ENCODE peak calls at places on chromosomes 7 and 10, in seven cellular contexts. One of them, this sample, is unnamed.

GRCh38 chr7:117995850-117996650 is 122.8 kb upstream of the CTTNBP2 start:
- DNase-seq in astrocyte of the spinal cord: peak
- DNase-seq in fibroblast of mammary gland: no peak
- DNase-seq in tibial artery: no peak
- DNase-seq in transverse colon: no peak
- DNase-seq in fibroblast of pulmonary artery: no peak
- DNase-seq in SK-N-SH: no peak
- DNase-seq in this sample: peak

GRCh38 chr10:10745281-10745680 is 272.4 kb upstream of the CELF2 start:
- DNase-seq in astrocyte of the spinal cord: peak
- DNase-seq in fibroblast of mammary gland: no peak
- DNase-seq in tibial artery: no peak
- DNase-seq in transverse colon: no peak
- DNase-seq in fibroblast of pulmonary artery: no peak
- DNase-seq in SK-N-SH: no peak
- DNase-seq in this sample: no peak

GRCh38 chr10:77163670-77164348 is 473.8 kb downstream of the KCNMA1 start:
- DNase-seq in astrocyte of the spinal cord: peak
- DNase-seq in fibroblast of mammary gland: peak
- DNase-seq in tibial artery: peak
- DNase-seq in transverse colon: peak
- DNase-seq in fibroblast of pulmonary artery: peak
- DNase-seq in SK-N-SH: peak
- DNase-seq in this sample: peak

GRCh38 chr7:106205621-106206222 is 79.1 kb downstream of the NAMPT start:
- DNase-seq in astrocyte of the spinal cord: peak
- DNase-seq in fibroblast of mammary gland: peak
- DNase-seq in tibial artery: no peak
- DNase-seq in transverse colon: no peak
- DNase-seq in fibroblast of pulmonary artery: peak
- DNase-seq in SK-N-SH: no peak
- DNase-seq in this sample: peak

GRCh38 chr7:69953319-69954067 is 355.2 kb downstream of the AUTS2 start:
- DNase-seq in astrocyte of the spinal cord: no peak
- DNase-seq in fibroblast of mammary gland: no peak
- DNase-seq in tibial artery: no peak
- DNase-seq in transverse colon: no peak
- DNase-seq in fibroblast of pulmonary artery: no peak
- DNase-seq in SK-N-SH: no peak
- DNase-seq in this sample: no peak

GRCh38 chr7:113283861-113284260 is 165.5 kb upstream of the SMIM30 start:
- DNase-seq in astrocyte of the spinal cord: peak
- DNase-seq in fibroblast of mammary gland: peak
- DNase-seq in tibial artery: no peak
- DNase-seq in transverse colon: no peak
- DNase-seq in fibroblast of pulmonary artery: peak
- DNase-seq in SK-N-SH: no peak
- DNase-seq in this sample: no peak

GRCh38 chr10:118951218-118951617 is 78.3 kb upstream of the NANOS1 start:
- DNase-seq in astrocyte of the spinal cord: no peak
- DNase-seq in fibroblast of mammary gland: no peak
- DNase-seq in tibial artery: no peak
- DNase-seq in transverse colon: no peak
- DNase-seq in fibroblast of pulmonary artery: no peak
- DNase-seq in SK-N-SH: no peak
- DNase-seq in this sample: no peak

GRCh38 chr7:116310131-116310530 is 99.8 kb downstream of the TES start:
- DNase-seq in astrocyte of the spinal cord: no peak
- DNase-seq in fibroblast of mammary gland: no peak
- DNase-seq in tibial artery: no peak
- DNase-seq in transverse colon: no peak
- DNase-seq in fibroblast of pulmonary artery: no peak
- DNase-seq in SK-N-SH: no peak
- DNase-seq in this sample: no peak

GRCh38 chr7:109864263-109864662 is 1226.7 kb upstream of the LRRN3 start:
- DNase-seq in astrocyte of the spinal cord: no peak
- DNase-seq in fibroblast of mammary gland: no peak
- DNase-seq in tibial artery: no peak
- DNase-seq in transverse colon: no peak
- DNase-seq in fibroblast of pulmonary artery: no peak
- DNase-seq in SK-N-SH: no peak
- DNase-seq in this sample: no peak

GRCh38 chr10:51421853-51422252 is 277.5 kb downstream of the CSTF2T start:
- DNase-seq in astrocyte of the spinal cord: no peak
- DNase-seq in fibroblast of mammary gland: peak
- DNase-seq in tibial artery: no peak
- DNase-seq in transverse colon: no peak
- DNase-seq in fibroblast of pulmonary artery: no peak
- DNase-seq in SK-N-SH: no peak
- DNase-seq in this sample: no peak

GRCh38 chr7:74094224-74095095 is 10.9 kb downstream of the LIMK1 start:
- DNase-seq in astrocyte of the spinal cord: peak
- DNase-seq in fibroblast of mammary gland: peak
- DNase-seq in tibial artery: peak
- DNase-seq in transverse colon: peak
- DNase-seq in fibroblast of pulmonary artery: peak
- DNase-seq in SK-N-SH: peak
- DNase-seq in this sample: peak

GRCh38 chr10:22666287-22667092 is 47.9 kb downstream of the PIP4K2A start:
- DNase-seq in astrocyte of the spinal cord: peak
- DNase-seq in fibroblast of mammary gland: no peak
- DNase-seq in tibial artery: no peak
- DNase-seq in transverse colon: peak
- DNase-seq in fibroblast of pulmonary artery: peak
- DNase-seq in SK-N-SH: no peak
- DNase-seq in this sample: peak

GRCh38 chr7:38833329-38833728 is 75.7 kb downstream of the VPS41 start:
- DNase-seq in astrocyte of the spinal cord: no peak
- DNase-seq in fibroblast of mammary gland: no peak
- DNase-seq in tibial artery: no peak
- DNase-seq in transverse colon: no peak
- DNase-seq in fibroblast of pulmonary artery: no peak
- DNase-seq in SK-N-SH: no peak
- DNase-seq in this sample: peak

GRCh38 chr10:12509016-12509793 is 159.9 kb downstream of the CAMK1D start:
- DNase-seq in astrocyte of the spinal cord: no peak
- DNase-seq in fibroblast of mammary gland: no peak
- DNase-seq in tibial artery: no peak
- DNase-seq in transverse colon: no peak
- DNase-seq in fibroblast of pulmonary artery: no peak
- DNase-seq in SK-N-SH: no peak
- DNase-seq in this sample: no peak

DNA sequence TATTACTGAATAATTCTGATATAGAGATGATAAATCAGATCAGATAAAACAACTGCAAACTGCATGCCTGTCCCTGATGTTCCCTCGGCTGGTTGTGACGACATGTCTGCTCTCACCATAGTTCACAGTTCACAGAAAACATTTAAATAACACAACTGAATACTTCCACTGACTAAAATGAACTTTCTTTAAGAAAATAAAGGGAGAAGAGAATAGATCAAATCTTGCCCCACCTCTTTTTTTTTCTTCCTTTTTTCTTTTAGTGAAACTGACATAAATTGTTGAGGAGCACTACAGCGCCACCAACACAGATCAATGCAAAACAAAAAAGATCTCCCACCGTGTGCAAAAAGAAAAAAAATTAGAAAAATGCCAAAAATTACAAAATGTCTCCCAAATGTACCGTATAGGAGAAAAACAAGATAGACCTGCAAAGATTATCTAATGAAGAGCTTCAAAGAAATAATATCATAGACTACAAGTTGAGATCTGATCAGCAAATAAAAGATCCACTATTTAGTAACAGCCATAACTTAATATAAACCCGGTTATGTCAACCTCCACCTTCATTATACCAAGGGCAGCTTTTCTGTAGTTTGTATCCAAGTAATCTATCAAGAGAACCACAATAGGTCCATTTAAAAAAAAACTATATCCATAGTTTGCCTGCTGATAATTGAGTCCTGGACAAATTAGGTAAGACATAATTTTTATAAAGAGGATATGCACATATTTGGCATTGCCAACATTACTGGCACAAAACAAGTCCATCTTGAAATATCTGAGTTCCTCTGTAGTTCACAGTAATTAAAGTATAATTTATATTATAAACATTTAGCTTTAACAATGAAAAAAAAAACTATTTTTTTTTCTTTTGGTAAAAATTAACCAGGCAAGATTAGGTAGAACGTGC is 30.8 kb upstream of the EPC1 start:
- DNase-seq in astrocyte of the spinal cord: peak
- DNase-seq in fibroblast of mammary gland: peak
- DNase-seq in tibial artery: no peak
- DNase-seq in transverse colon: peak
- DNase-seq in fibroblast of pulmonary artery: peak
- DNase-seq in SK-N-SH: peak
- DNase-seq in this sample: peak
- TF ChIP-seq CTCF in astrocyte of the spinal cord: peak
- TF ChIP-seq CTCF in fibroblast of mammary gland: peak
- TF ChIP-seq CTCF in tibial artery: no peak
- TF ChIP-seq CTCF in transverse colon: no peak
- TF ChIP-seq CTCF in fibroblast of pulmonary artery: peak
- TF ChIP-seq CTCF in SK-N-SH: peak
- TF ChIP-seq CTCF in this sample: peak

DNA sequence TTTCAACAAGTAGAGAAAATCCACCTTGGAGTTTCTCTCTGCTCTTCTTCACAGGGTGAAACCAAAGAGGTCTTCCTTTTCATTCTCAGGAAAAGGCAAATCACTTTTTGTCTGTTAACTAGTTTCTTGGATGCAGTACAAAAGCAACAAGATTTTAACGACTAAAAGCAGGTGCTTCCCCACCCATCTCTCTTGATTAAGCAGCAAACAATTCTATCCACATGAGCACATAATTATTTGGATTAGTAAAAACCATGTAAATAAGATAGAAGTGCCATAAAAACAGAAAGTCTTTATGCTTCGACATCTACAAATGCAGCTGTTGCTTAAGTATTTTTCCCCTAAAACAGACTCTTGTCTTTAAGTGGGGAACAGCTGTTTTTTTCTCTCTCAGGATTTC is 37.4 kb downstream of the USP54 start:
- DNase-seq in astrocyte of the spinal cord: no peak
- DNase-seq in fibroblast of mammary gland: no peak
- DNase-seq in tibial artery: no peak
- DNase-seq in transverse colon: no peak
- DNase-seq in fibroblast of pulmonary artery: no peak
- DNase-seq in SK-N-SH: no peak
- DNase-seq in this sample: no peak
- H3K4me3 ChIP-seq in astrocyte of the spinal cord: no peak
- H3K4me3 ChIP-seq in fibroblast of mammary gland: no peak
- H3K4me3 ChIP-seq in tibial artery: no peak
- H3K4me3 ChIP-seq in transverse colon: no peak
- H3K4me3 ChIP-seq in fibroblast of pulmonary artery: no peak
- H3K4me3 ChIP-seq in SK-N-SH: no peak
- H3K4me3 ChIP-seq in this sample: no peak

GRCh38 chr7:134905375-134905774 is 80.9 kb upstream of the AGBL3 start:
- DNase-seq in astrocyte of the spinal cord: peak
- DNase-seq in fibroblast of mammary gland: peak
- DNase-seq in tibial artery: peak
- DNase-seq in transverse colon: peak
- DNase-seq in fibroblast of pulmonary artery: peak
- DNase-seq in SK-N-SH: no peak
- DNase-seq in this sample: peak
- TF ChIP-seq CTCF in astrocyte of the spinal cord: peak
- TF ChIP-seq CTCF in fibroblast of mammary gland: peak
- TF ChIP-seq CTCF in tibial artery: peak
- TF ChIP-seq CTCF in transverse colon: no peak
- TF ChIP-seq CTCF in fibroblast of pulmonary artery: peak
- TF ChIP-seq CTCF in SK-N-SH: peak
- TF ChIP-seq CTCF in this sample: peak

DNA sequence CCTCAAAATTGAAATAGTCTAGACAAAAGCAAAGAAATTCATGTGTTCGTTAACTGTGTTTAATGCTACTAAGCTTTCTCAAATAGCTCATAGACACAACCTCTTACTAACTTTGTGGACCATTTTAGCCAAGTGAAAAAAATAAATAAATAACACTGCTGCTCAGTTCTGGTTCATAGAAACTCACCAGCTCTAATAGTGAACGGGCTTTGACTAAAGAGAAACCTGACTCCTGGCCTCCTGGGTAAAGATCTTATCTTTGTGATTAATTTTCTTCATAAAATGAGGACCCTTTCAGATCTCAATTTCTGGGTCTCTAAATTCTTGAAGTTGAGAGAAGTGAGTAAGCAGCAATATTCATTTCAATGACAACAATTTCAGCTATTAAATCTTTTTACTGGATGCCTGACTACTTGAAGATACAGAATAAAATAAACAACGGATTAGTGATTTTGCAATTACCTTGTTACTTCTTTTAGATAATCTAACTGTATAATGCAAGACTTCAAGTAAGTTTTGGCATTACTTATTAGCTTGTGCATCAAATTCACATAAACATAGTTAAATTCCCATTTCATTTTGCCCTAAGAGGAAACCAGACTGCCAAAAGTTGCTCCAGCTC is 3.1 kb downstream of the CADPS2 start:
- DNase-seq in astrocyte of the spinal cord: no peak
- DNase-seq in fibroblast of mammary gland: no peak
- DNase-seq in tibial artery: no peak
- DNase-seq in transverse colon: no peak
- DNase-seq in fibroblast of pulmonary artery: no peak
- DNase-seq in SK-N-SH: no peak
- DNase-seq in this sample: peak
- H3K4me3 ChIP-seq in astrocyte of the spinal cord: no peak
- H3K4me3 ChIP-seq in fibroblast of mammary gland: no peak
- H3K4me3 ChIP-seq in tibial artery: no peak
- H3K4me3 ChIP-seq in transverse colon: no peak
- H3K4me3 ChIP-seq in fibroblast of pulmonary artery: no peak
- H3K4me3 ChIP-seq in SK-N-SH: no peak
- H3K4me3 ChIP-seq in this sample: no peak

GRCh38 chr7:77995717-77996116 is 197.1 kb downstream of the PHTF2 start:
- DNase-seq in astrocyte of the spinal cord: no peak
- DNase-seq in fibroblast of mammary gland: no peak
- DNase-seq in tibial artery: no peak
- DNase-seq in transverse colon: no peak
- DNase-seq in fibroblast of pulmonary artery: no peak
- DNase-seq in SK-N-SH: no peak
- DNase-seq in this sample: no peak
- TF ChIP-seq CTCF in astrocyte of the spinal cord: no peak
- TF ChIP-seq CTCF in fibroblast of mammary gland: peak
- TF ChIP-seq CTCF in tibial artery: no peak
- TF ChIP-seq CTCF in transverse colon: no peak
- TF ChIP-seq CTCF in fibroblast of pulmonary artery: peak
- TF ChIP-seq CTCF in SK-N-SH: peak
- TF ChIP-seq CTCF in this sample: peak

GRCh38 chr10:100739516-100740368 is 5.6 kb upstream of the PAX2 start:
- DNase-seq in astrocyte of the spinal cord: no peak
- DNase-seq in fibroblast of mammary gland: no peak
- DNase-seq in tibial artery: no peak
- DNase-seq in transverse colon: no peak
- DNase-seq in fibroblast of pulmonary artery: no peak
- DNase-seq in SK-N-SH: peak
- DNase-seq in this sample: no peak
- H3K4me3 ChIP-seq in astrocyte of the spinal cord: no peak
- H3K4me3 ChIP-seq in fibroblast of mammary gland: no peak
- H3K4me3 ChIP-seq in tibial artery: no peak
- H3K4me3 ChIP-seq in transverse colon: no peak
- H3K4me3 ChIP-seq in fibroblast of pulmonary artery: no peak
- H3K4me3 ChIP-seq in SK-N-SH: no peak
- H3K4me3 ChIP-seq in this sample: no peak

GRCh38 chr10:128053356-128053755 is 72.9 kb downstream of the MKI67 start:
- DNase-seq in astrocyte of the spinal cord: no peak
- DNase-seq in fibroblast of mammary gland: no peak
- DNase-seq in tibial artery: peak
- DNase-seq in transverse colon: peak
- DNase-seq in fibroblast of pulmonary artery: no peak
- DNase-seq in SK-N-SH: no peak
- DNase-seq in this sample: no peak
- TF ChIP-seq CTCF in astrocyte of the spinal cord: no peak
- TF ChIP-seq CTCF in fibroblast of mammary gland: no peak
- TF ChIP-seq CTCF in tibial artery: no peak
- TF ChIP-seq CTCF in transverse colon: no peak
- TF ChIP-seq CTCF in fibroblast of pulmonary artery: no peak
- TF ChIP-seq CTCF in SK-N-SH: no peak
- TF ChIP-seq CTCF in this sample: no peak

GRCh38 chr7:6227294-6227846 is 45.1 kb downstream of the CYTH3 start:
- DNase-seq in astrocyte of the spinal cord: peak
- DNase-seq in fibroblast of mammary gland: peak
- DNase-seq in tibial artery: no peak
- DNase-seq in transverse colon: no peak
- DNase-seq in fibroblast of pulmonary artery: peak
- DNase-seq in SK-N-SH: peak
- DNase-seq in this sample: peak
- H3K4me3 ChIP-seq in astrocyte of the spinal cord: no peak
- H3K4me3 ChIP-seq in fibroblast of mammary gland: no peak
- H3K4me3 ChIP-seq in tibial artery: no peak
- H3K4me3 ChIP-seq in transverse colon: no peak
- H3K4me3 ChIP-seq in fibroblast of pulmonary artery: no peak
- H3K4me3 ChIP-seq in SK-N-SH: no peak
- H3K4me3 ChIP-seq in this sample: no peak

This sample was measured in fibroblast of villous mesenchyme.